ENCODE peak calls at places on chromosome 3, in five cellular contexts. P is stimulated activated CD4-positive, alpha-beta T cell treated with anti-CD3 and anti-CD28 coated beads, Interleukin-15, amount 100 ng/mL, for 1 hour; D is nucleus accumbens; C is GM04503; K is germinal center. L is an unnamed sample.

GRCh38 chr3:21237638-21238037 is 513.4 kb downstream of the ZNF385D start:
- DNase-seq in C (peak), D (no peak), P (no peak), K (no peak), L (no peak)

GRCh38 chr3:114615535-114616064 is 321.8 kb downstream of the TIGIT start:
- DNase-seq in C (no peak), P (no peak), K (no peak), D (no peak), L (no peak)

GRCh38 chr3:189921770-189922169 is 198.9 kb downstream of the P3H2 start:
- DNase-seq in D (no peak), P (no peak), C (no peak), K (no peak), L (no peak)

GRCh38 chr3:51662456-51662855 is 8.6 kb upstream of the TEX264 start:
- DNase-seq in K (no peak), C (no peak), D (no peak), P (no peak), L (no peak)

GRCh38 chr3:15010664-15011063 is 54.5 kb downstream of the MRPS25 start:
- DNase-seq in C (no peak), D (no peak), P (no peak), K (no peak), L (no peak)

GRCh38 chr3:125151916-125152315 is 60.6 kb downstream of the SLC12A8 start:
- DNase-seq in K (no peak), P (no peak), C (no peak), D (no peak), L (no peak)

GRCh38 chr3:18194431-18194830 is 230.7 kb downstream of the SATB1 start:
- DNase-seq in K (no peak), P (no peak), D (no peak), C (no peak), L (no peak)

GRCh38 chr3:157447026-157447694 is 10.5 kb downstream of the PTX3 start:
- DNase-seq in C (no peak), D (no peak), K (no peak), P (no peak), L (no peak)

GRCh38 chr3:117114517-117115265 is 405.1 kb downstream of the TUSC7 start:
- DNase-seq in P (no peak), C (no peak), K (no peak), D (no peak), L (no peak)

GRCh38 chr3:37741644-37742043 is 120.0 kb upstream of the CTDSPL start:
- DNase-seq in K (no peak), C (no peak), D (peak), P (no peak), L (peak)

GRCh38 chr3:4107430-4107829 is 195.7 kb upstream of the SETMAR start:
- DNase-seq in K (no peak), D (no peak), P (no peak), C (no peak), L (no peak)

GRCh38 chr3:81980566-81981494 is 219.4 kb upstream of the GBE1 start:
- DNase-seq in C (no peak), P (no peak), D (no peak), K (no peak), L (no peak)